ENCODE peak calls at places on chromosomes 11 and 22, in six cellular contexts. O is K562, X is endothelial cell of umbilical vein, B is breast epithelium, R is esophagus muscularis mucosa, Z is sigmoid colon. K is an unnamed sample.

GRCh38 chr22:41471606-41472005 is 2.7 kb downstream of the ACO2 start:
- DNase-seq in Z (no peak), R (no peak), X (no peak), O (no peak), B (no peak), K (no peak)

GRCh38 chr22:46067159-46068111 is 82.9 kb upstream of the PPARA start:
- DNase-seq in R (no peak), B (peak; percentile 22), Z (peak; percentile 69), X (peak; percentile 62), O (no peak), K (peak; percentile 48)

GRCh38 chr11:83972536-83972935 is 686.4 kb upstream of the CCDC90B start:
- DNase-seq in R (no peak), O (no peak), X (no peak), B (no peak), Z (no peak), K (no peak)

GRCh38 chr11:33634291-33634834 is 66.3 kb downstream of the C11orf91 start:
- DNase-seq in B (no peak), Z (no peak), R (no peak), O (no peak), X (no peak), K (no peak)

GRCh38 chr11:123822591-123822990 is 16.4 kb upstream of the OR6M1 start:
- DNase-seq in B (no peak), Z (no peak), X (no peak), O (no peak), R (no peak), K (no peak)

GRCh38 chr11:34525887-34526657 is 12.5 kb upstream of the ELF5 start:
- DNase-seq in Z (no peak), X (no peak), O (no peak), B (no peak), R (no peak), K (no peak)

GRCh38 chr11:6303657-6304056 is 16.6 kb downstream of the CAVIN3 start:
- DNase-seq in X (no peak), R (no peak), B (no peak), O (no peak), Z (no peak), K (no peak)

GRCh38 chr11:3124821-3125220 is 40.3 kb downstream of the OSBPL5 start:
- DNase-seq in O (no peak), Z (no peak), R (no peak), B (no peak), X (no peak), K (peak; percentile 63)

GRCh38 chr11:58567889-58568512 is 7.7 kb downstream of the LPXN start:
- DNase-seq in B (peak; percentile 54), X (peak; percentile 76), O (peak; percentile 58), R (no peak), Z (no peak), K (peak; percentile 83)

GRCh38 chr22:49930596-49931412 is 12.4 kb downstream of the CRELD2 start:
- DNase-seq in B (peak; percentile 81), Z (no peak), X (peak; percentile 96), R (no peak), O (peak; percentile 37), K (no peak)

GRCh38 chr11:88377151-88377550 is 39.6 kb upstream of the CTSC start:
- DNase-seq in O (no peak), B (no peak), X (no peak), Z (no peak), R (no peak), K (no peak)

GRCh38 chr11:7893792-7894191 is 37.3 kb downstream of the OR10A6 start:
- DNase-seq in Z (no peak), R (no peak), O (no peak), B (no peak), X (no peak), K (no peak)

GRCh38 chr11:20099527-20099926 is 60.7 kb downstream of the DBX1 start:
- DNase-seq in O (no peak), B (no peak), R (no peak), Z (no peak), X (peak; percentile 72), K (no peak)

GRCh38 chr22:46726066-46726985 is 11.7 kb downstream of the CERK start:
- DNase-seq in B (no peak), O (no peak), X (no peak), Z (no peak), R (no peak), K (no peak)

GRCh38 chr22:39269095-39269827 is 24.5 kb upstream of the PDGFB start:
- DNase-seq in B (no peak), O (no peak), Z (no peak), R (no peak), X (no peak), K (no peak)

GRCh38 chr11:19919050-19919561 is 206.5 kb downstream of the NAV2 start:
- DNase-seq in X (peak; percentile 95), R (no peak), Z (peak; percentile 85), B (peak; percentile 73), O (no peak), K (no peak)

GRCh38 chr22:25406510-25407210 is 157.8 kb upstream of the GRK3 start:
- DNase-seq in X (no peak), Z (peak; percentile 73), R (no peak), B (no peak), O (no peak), K (no peak)

GRCh38 chr11:115396533-115396932 is 107.7 kb downstream of the CADM1 start:
- DNase-seq in Z (no peak), O (no peak), X (no peak), R (no peak), B (no peak), K (no peak)

GRCh38 chr11:123035831-123036230 is 26.1 kb downstream of the HSPA8 start:
- DNase-seq in Z (no peak), O (no peak), R (no peak), X (no peak), B (no peak), K (no peak)

GRCh38 chr11:131824766-131825165 is 454.4 kb downstream of the NTM start:
- DNase-seq in X (no peak), R (no peak), B (no peak), O (no peak), Z (no peak), K (no peak)

GRCh38 chr11:69542314-69543168 is 61.1 kb downstream of the LINC01488 start:
- DNase-seq in B (peak; percentile 31), O (no peak), X (no peak), Z (peak; percentile 43), R (no peak), K (peak; percentile 64)

GRCh38 chr22:31244044-31244942 is 32.2 kb downstream of the LIMK2 start:
- DNase-seq in B (no peak), O (no peak), X (peak; percentile 82), Z (no peak), R (no peak), K (no peak)

GRCh38 chr11:78690588-78690987 is 115.9 kb upstream of the NARS2 start:
- DNase-seq in B (no peak), O (no peak), X (no peak), R (no peak), Z (no peak), K (no peak)

GRCh38 chr22:39178206-39179111 is 26.0 kb upstream of the CBX7 start:
- DNase-seq in B (no peak), R (no peak), O (no peak), X (peak; percentile 94), Z (no peak), K (peak; percentile 41)

GRCh38 chr11:119641991-119642745 is 86.8 kb downstream of the NECTIN1 start:
- DNase-seq in B (no peak), O (peak; percentile 69), R (no peak), X (peak; percentile 13), Z (no peak), K (no peak)

GRCh38 chr11:64883575-64883974 is 5.2 kb upstream of the EHD1 start:
- DNase-seq in Z (no peak), X (no peak), R (no peak), B (no peak), O (no peak), K (peak; percentile 71)

GRCh38 chr11:121589946-121590537 is 137.3 kb upstream of the SORL1-AS1 start:
- DNase-seq in Z (no peak), X (no peak), B (no peak), O (no peak), R (no peak), K (no peak)

GRCh38 chr11:68643576-68643975 is 40.8 kb upstream of the GAL start:
- DNase-seq in R (no peak), O (peak; percentile 33), B (no peak), Z (no peak), X (no peak), K (no peak)

GRCh38 chr11:16805942-16806341 is 67.5 kb downstream of the C11orf58 start:
- DNase-seq in O (no peak), X (no peak), B (no peak), R (no peak), Z (no peak), K (no peak)

GRCh38 chr22:23845661-23846469 is 7.1 kb upstream of the DERL3 start:
- DNase-seq in Z (no peak), B (no peak), X (no peak), R (no peak), O (no peak), K (peak; percentile 73)

GRCh38 chr11:47998733-47999359 is 18.5 kb downstream of the PTPRJ start:
- DNase-seq in Z (no peak), B (no peak), R (no peak), O (no peak), X (no peak), K (peak; percentile 9)
- TF ChIP-seq POLR2AphosphoS5 in Z (no peak), B (no peak), R (no peak), O (no peak), X (no peak), K (no peak)

GRCh38 chr11:61816736-61817455 is at the start of gene FADS1:
- DNase-seq in X (peak; percentile 97), R (peak; percentile 97), B (no peak), O (peak; percentile 95), Z (peak; percentile 96), K (peak; percentile 92)
- TF ChIP-seq CTCF in X (peak; percentile 79), R (peak; percentile 48), B (no peak), O (peak; percentile 72), Z (peak; percentile 32), K (peak; percentile 77)

GRCh38 chr11:825366-826231 is 2.1 kb upstream of the CRACR2B start:
- DNase-seq in O (no peak), B (peak; percentile 85), R (no peak), Z (no peak), X (no peak), K (no peak)
- TF ChIP-seq POLR2A in O (peak; percentile 49), B (no peak), R (no peak), Z (no peak), X (no peak), K (no peak)

GRCh38 chr11:95500466-95500865 is 269.5 kb upstream of the SESN3 start:
- DNase-seq in O (no peak), B (no peak), R (peak; percentile 4), Z (no peak), X (no peak), K (no peak)
- TF ChIP-seq POLR2AphosphoS5 in O (no peak), B (no peak), R (no peak), Z (no peak), X (no peak), K (no peak)